ENCODE peak calls at places on chromosome 2, in four cellular contexts. Z, J, G and H are unnamed samples.

GRCh38 chr2:136363470-136363869 is 245.5 kb upstream of the CXCR4 start:
- DNase-seq in Z (no peak), G (no peak), J (no peak), H (no peak)

GRCh38 chr2:164066095-164066494 is 330.3 kb upstream of the FIGN start:
- DNase-seq in G (peak), J (no peak), Z (no peak), H (peak)

GRCh38 chr2:135657806-135658582 is 83.7 kb upstream of the UBXN4 start:
- DNase-seq in J (no peak), G (no peak), Z (peak), H (no peak)

GRCh38 chr2:1594281-1595171 is 149.8 kb downstream of the PXDN start:
- DNase-seq in Z (no peak), G (no peak), J (no peak), H (no peak)

GRCh38 chr2:10361220-10361588 is 58.5 kb downstream of the HPCAL1 start:
- DNase-seq in G (no peak), Z (no peak), J (no peak), H (no peak)

GRCh38 chr2:219362524-219363164 is 25.1 kb downstream of the DNPEP start:
- DNase-seq in J (peak), Z (no peak), G (no peak), H (no peak)

GRCh38 chr2:122980672-122981071 is 1044.4 kb upstream of the CNTNAP5 start:
- DNase-seq in G (no peak), J (peak), Z (no peak), H (no peak)

GRCh38 chr2:21198637-21199036 is 74.9 kb downstream of the TDRD15 start:
- DNase-seq in G (no peak), J (no peak), Z (no peak), H (no peak)

GRCh38 chr2:55120634-55121359 is 70.5 kb upstream of the RTN4 start:
- DNase-seq in G (no peak), Z (no peak), J (peak), H (no peak)

GRCh38 chr2:62196278-62196901 is 475 bp downstream of the B3GNT2 start:
- DNase-seq in J (peak), G (no peak), Z (peak), H (no peak)

GRCh38 chr2:85547859-85548607 is 9.1 kb downstream of the MAT2A start:
- DNase-seq in J (peak), G (no peak), Z (no peak), H (no peak)

GRCh38 chr2:235444101-235444597 is 49.7 kb upstream of the AGAP1 start:
- DNase-seq in J (no peak), G (no peak), Z (no peak), H (no peak)

GRCh38 chr2:42888321-42888720 is 95.9 kb upstream of the HAAO start:
- DNase-seq in G (no peak), J (no peak), Z (no peak), H (no peak)

GRCh38 chr2:69945447-69945846 is 16.0 kb downstream of the ASPRV1 start:
- DNase-seq in Z (no peak), G (no peak), J (peak), H (no peak)

GRCh38 chr2:30455339-30455738 is 8.3 kb downstream of the LCLAT1 start:
- DNase-seq in G (no peak), Z (no peak), J (no peak), H (no peak)

GRCh38 chr2:218329027-218329825 is 27.4 kb upstream of the CATIP start:
- DNase-seq in Z (no peak), J (no peak), G (no peak), H (no peak)

GRCh38 chr2:10475221-10475722 is 27.1 kb upstream of the ODC1 start:
- DNase-seq in J (no peak), G (no peak), Z (no peak), H (no peak)

GRCh38 chr2:240983361-240983995 is 14.9 kb upstream of the SNED1 start:
- DNase-seq in G (peak), Z (peak), J (no peak), H (no peak)

GRCh38 chr2:236745420-236746210 is 176.0 kb downstream of the ACKR3 start:
- DNase-seq in J (no peak), G (no peak), Z (no peak), H (no peak)

GRCh38 chr2:157830696-157831570 is 45.2 kb downstream of the ACVR1 start:
- DNase-seq in G (no peak), J (no peak), Z (no peak), H (no peak)